ENCODE peak calls at places on chromosome 21, in five cellular contexts. O is cardiac fibroblast, M is fibroblast of lung, P is fibroblast of mammary gland, Z is esophagus squamous epithelium. S is an unnamed sample.

GRCh38 chr21:31713973-31714740 is 17.8 kb downstream of the SCAF4 start:
- DNase-seq in O (peak), M (peak), P (peak), Z (no peak), S (peak)

GRCh38 chr21:44286716-44287632 is 1.3 kb downstream of the AIRE start:
- DNase-seq in O (no peak), M (no peak), P (no peak), Z (no peak), S (no peak)

GRCh38 chr21:33541105-33541711 is 709 bp downstream of the GART start:
- DNase-seq in O (peak), M (peak), P (peak), Z (no peak), S (peak)

GRCh38 chr21:33069994-33070811 is at the start of gene OLIG1:
- DNase-seq in O (peak), M (peak), P (peak), Z (no peak), S (peak)

GRCh38 chr21:34693192-34693810 is 24.5 kb downstream of the CLIC6 start:
- DNase-seq in O (peak), M (peak), P (peak), Z (no peak), S (peak)

GRCh38 chr21:45549670-45550463 is 7.6 kb upstream of the SLC19A1 start:
- DNase-seq in O (no peak), M (no peak), P (no peak), Z (no peak), S (no peak)

GRCh38 chr21:33441489-33442477 is 38.0 kb downstream of the TMEM50B start:
- DNase-seq in O (peak), M (peak), P (peak), Z (no peak), S (peak)

GRCh38 chr21:35716886-35717285 is 343.4 kb downstream of the SETD4 start:
- DNase-seq in O (no peak), M (no peak), P (no peak), Z (no peak), S (no peak)

GRCh38 chr21:39447264-39447663 is 1.7 kb upstream of the LCA5L start:
- DNase-seq in O (no peak), M (no peak), P (no peak), Z (no peak), S (no peak)

GRCh38 chr21:17859661-17860060 is 40.5 kb upstream of the C21orf91 start:
- DNase-seq in O (no peak), M (no peak), P (no peak), Z (no peak), S (no peak)

GRCh38 chr21:20451051-20451450 is 547.2 kb upstream of the NCAM2 start:
- DNase-seq in O (no peak), M (no peak), P (peak), Z (no peak), S (peak)

GRCh38 chr21:23162213-23162946 is 2164.2 kb downstream of the NCAM2 start:
- DNase-seq in O (no peak), M (no peak), P (no peak), Z (no peak), S (no peak)

GRCh38 chr21:23155281-23155680 is 2157.1 kb downstream of the NCAM2 start:
- DNase-seq in O (no peak), M (no peak), P (no peak), Z (no peak), S (no peak)

DNA sequence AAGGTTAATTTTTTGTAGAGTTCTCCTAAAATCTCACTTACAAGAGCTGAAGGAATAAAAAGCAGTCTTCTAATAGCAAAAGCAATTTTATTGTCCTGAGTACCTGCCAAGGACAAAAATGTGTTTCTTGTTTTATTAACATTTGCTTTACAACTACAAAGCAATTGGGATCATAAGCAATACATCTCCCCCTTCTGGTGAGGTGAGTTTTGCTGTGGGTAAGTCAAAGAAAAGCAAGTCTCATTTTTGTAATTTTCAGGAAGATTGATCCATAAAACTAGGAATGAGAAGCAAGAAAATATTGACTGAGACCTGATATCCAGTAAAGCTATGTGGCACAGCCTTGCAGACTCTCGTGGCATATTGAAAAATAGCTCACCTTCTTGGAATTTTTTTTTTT is 2162.7 kb downstream of the NCAM2 start:
- DNase-seq in O (no peak), M (no peak), P (no peak), Z (no peak), S (no peak)
- TF ChIP-seq CTCF in O (no peak), M (no peak), P (no peak), Z (no peak), S (no peak)

DNA sequence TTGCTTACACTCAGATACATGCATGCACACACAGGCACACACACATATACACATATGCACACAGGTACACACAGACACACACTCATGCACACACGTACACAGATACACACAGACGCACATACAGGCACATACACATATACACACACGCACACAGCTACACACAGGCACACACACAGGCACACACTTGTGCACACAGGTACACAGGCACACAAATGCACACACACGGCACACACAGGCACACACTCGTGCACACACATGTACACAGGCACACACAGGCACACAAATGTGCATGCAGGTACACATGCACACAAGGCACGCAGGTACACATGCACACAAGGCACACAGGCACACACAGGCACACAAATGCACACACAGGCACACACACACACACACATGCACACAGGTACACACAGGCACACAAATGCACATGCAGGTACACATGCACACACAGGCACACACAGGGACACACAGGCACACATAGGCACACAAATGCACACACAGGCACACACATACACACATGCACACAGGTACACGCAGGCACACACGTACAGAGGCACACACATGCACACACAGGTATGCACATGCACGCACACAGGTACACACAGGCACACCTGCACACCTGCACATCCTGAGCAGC is 110.0 kb downstream of the WDR4 start:
- DNase-seq in O (no peak), M (no peak), P (no peak), Z (no peak), S (no peak)
- TF ChIP-seq CTCF in O (no peak), M (no peak), P (no peak), Z (no peak), S (no peak)

GRCh38 chr21:25638634-25639166 is 358 bp upstream of the JAM2 start:
- DNase-seq in O (peak), M (peak), P (no peak), Z (no peak), S (peak)

GRCh38 chr21:25640671-25641292 is 1.7 kb downstream of the JAM2 start:
- DNase-seq in O (no peak), M (no peak), P (no peak), Z (no peak), S (no peak)

GRCh38 chr21:25639167-25639921 is at the start of gene JAM2:
- DNase-seq in O (no peak), M (peak), P (no peak), Z (no peak), S (peak)

GRCh38 chr21:25637846-25638245 is 1.2 kb upstream of the JAM2 start:
- DNase-seq in O (no peak), M (no peak), P (no peak), Z (no peak), S (peak)

GRCh38 chr21:25639922-25640670 is 1.0 kb downstream of the JAM2 start:
- DNase-seq in O (no peak), M (peak), P (no peak), Z (no peak), S (peak)
- TF ChIP-seq CTCF in O (no peak), M (no peak), P (no peak), Z (no peak), S (no peak)

GRCh38 chr21:29580886-29581285 is 282.2 kb downstream of the BACH1 start:
- DNase-seq in O (no peak), M (no peak), P (no peak), Z (no peak), S (no peak)
- TF ChIP-seq CTCF in O (no peak), M (no peak), P (no peak), Z (no peak), S (no peak)

DNA sequence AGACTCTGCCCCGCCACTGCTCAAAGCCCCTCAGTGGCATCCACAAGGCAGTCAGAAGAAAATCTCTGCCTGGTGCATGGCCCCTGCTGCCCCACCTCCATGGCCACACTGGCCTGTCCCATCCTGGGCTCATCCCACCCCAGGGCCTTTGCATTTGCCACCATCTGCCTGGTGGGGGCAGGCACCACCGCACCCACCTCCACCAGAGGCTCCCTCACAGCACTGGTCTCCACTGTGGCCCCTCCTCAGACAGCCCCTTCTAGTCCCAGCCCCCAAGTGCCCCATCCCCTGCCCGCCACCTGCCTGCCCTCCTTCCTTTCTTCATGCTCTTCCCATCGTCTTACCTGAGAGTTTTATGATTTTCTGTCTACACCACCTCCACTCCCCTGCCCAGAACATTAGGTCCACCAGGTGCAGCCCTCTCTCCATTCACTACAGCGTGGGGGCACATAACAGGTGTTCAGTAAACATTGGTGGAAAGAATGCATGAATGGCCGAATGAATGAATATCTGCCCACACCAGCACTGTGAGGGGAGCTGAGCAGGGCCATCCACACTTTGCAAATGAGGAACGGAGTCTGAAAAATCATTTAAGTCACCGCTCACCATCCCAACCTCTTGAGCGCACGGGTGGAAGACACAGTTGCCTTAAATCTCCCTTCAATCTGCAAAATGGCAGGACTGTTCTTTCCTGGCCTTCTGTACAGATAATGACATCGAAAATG is 2.1 kb downstream of the PRDM15 start:
- DNase-seq in O (no peak), M (no peak), P (no peak), Z (no peak), S (no peak)
- TF ChIP-seq CTCF in O (no peak), M (no peak), P (no peak), Z (no peak), S (no peak)

S was measured in fibroblast of villous mesenchyme.